ENCODE peak calls at places on chromosomes 4 and X, in eight cellular contexts. U, I, Y, T, A, L, V and N are unnamed samples.

GRCh38 chr4:38164346-38164745 is 204.1 kb downstream of the PTTG2 start:
- DNase-seq in U (no peak), I (no peak), Y (no peak), T (no peak), A (no peak), L (no peak), V (no peak), N (no peak)

GRCh38 chrX:9318213-9318612 is 146.6 kb upstream of the TBL1X start:
- DNase-seq in U (no peak), I (peak; percentile 2), Y (no peak), T (no peak), A (no peak), L (no peak), V (peak; percentile 9), N (no peak)

GRCh38 chrX:40504801-40505605 is 75.8 kb upstream of the ATP6AP2 start:
- DNase-seq in U (peak; percentile 92), I (no peak), Y (no peak), T (no peak), A (peak; percentile 30), L (no peak), V (no peak), N (peak; percentile 71)

GRCh38 chr4:22458112-22458511 is 57.8 kb downstream of the ADGRA3 start:
- DNase-seq in U (no peak), I (no peak), Y (no peak), T (no peak), A (no peak), L (no peak), V (no peak), N (peak; percentile 83)

GRCh38 chrX:106862972-106863688 is 40.0 kb downstream of the RIPPLY1 start:
- DNase-seq in U (peak; percentile 17), I (peak; percentile 0), Y (no peak), T (no peak), A (no peak), L (peak; percentile 19), V (no peak), N (no peak)

GRCh38 chr4:6840062-6840976 is 57.8 kb downstream of the KIAA0232 start:
- DNase-seq in U (peak; percentile 39), I (no peak), Y (no peak), T (no peak), A (no peak), L (no peak), V (no peak), N (no peak)

GRCh38 chr4:138445098-138445497 is 202.9 kb upstream of the SLC7A11 start:
- DNase-seq in U (peak; percentile 1), I (no peak), Y (no peak), T (no peak), A (no peak), L (no peak), V (no peak), N (no peak)

GRCh38 chrX:105210258-105210657 is 10.2 kb downstream of the TEX13A start:
- DNase-seq in U (no peak), I (no peak), Y (no peak), T (no peak), A (no peak), L (no peak), V (no peak), N (no peak)

GRCh38 chrX:13760428-13760827 is 25.9 kb downstream of the OFD1 start:
- DNase-seq in U (no peak), I (no peak), Y (no peak), T (no peak), A (no peak), L (no peak), V (no peak), N (no peak)

GRCh38 chr4:4402966-4403365 is 16.1 kb downstream of the NSG1 start:
- DNase-seq in U (no peak), I (no peak), Y (no peak), T (no peak), A (no peak), L (no peak), V (no peak), N (no peak)

GRCh38 chrX:123975180-123975579 is 13.7 kb downstream of the STAG2 start:
- DNase-seq in U (peak; percentile 24), I (no peak), Y (no peak), T (no peak), A (no peak), L (no peak), V (no peak), N (no peak)

GRCh38 chr4:48546336-48546735 is 56.3 kb downstream of the ZAR1 start:
- DNase-seq in U (peak; percentile 53), I (peak; percentile 76), Y (no peak), T (no peak), A (peak; percentile 4), L (no peak), V (no peak), N (no peak)

GRCh38 chr4:24551492-24552330 is 32.6 kb downstream of the DHX15 start:
- DNase-seq in U (peak; percentile 74), I (peak; percentile 28), Y (no peak), T (no peak), A (no peak), L (no peak), V (no peak), N (no peak)

GRCh38 chrX:69264134-69264533 is 98.9 kb upstream of the PJA1 start:
- DNase-seq in U (no peak), I (no peak), Y (peak; percentile 2), T (no peak), A (no peak), L (no peak), V (no peak), N (no peak)

GRCh38 chr4:56871357-56871993 is 36.2 kb upstream of the REST start:
- DNase-seq in U (peak; percentile 11), I (no peak), Y (no peak), T (no peak), A (no peak), L (no peak), V (no peak), N (no peak)

GRCh38 chr4:123250843-123251242 is 145.8 kb upstream of the SPRY1 start:
- DNase-seq in U (peak; percentile 84), I (no peak), Y (no peak), T (no peak), A (peak; percentile 74), L (no peak), V (no peak), N (no peak)

GRCh38 chr4:38925492-38926418 is 58.1 kb downstream of the FAM114A1 start:
- DNase-seq in U (no peak), I (no peak), Y (no peak), T (no peak), A (no peak), L (no peak), V (no peak), N (no peak)

GRCh38 chr4:13938299-13938698 is 310.8 kb upstream of the BOD1L1 start:
- DNase-seq in U (no peak), I (no peak), Y (no peak), T (no peak), A (no peak), L (no peak), V (no peak), N (no peak)

GRCh38 chrX:47573334-47574095 is 8.7 kb upstream of the TIMP1 start:
- DNase-seq in U (peak; percentile 28), I (no peak), Y (no peak), T (no peak), A (no peak), L (peak; percentile 47), V (no peak), N (no peak)

GRCh38 chr4:8163026-8163425 is 4.4 kb upstream of the ABLIM2 start:
- DNase-seq in U (no peak), I (no peak), Y (no peak), T (no peak), A (no peak), L (no peak), V (no peak), N (no peak)

GRCh38 chrX:114798902-114799301 is 215.0 kb downstream of the HTR2C start:
- DNase-seq in U (peak; percentile 41), I (no peak), Y (no peak), T (no peak), A (no peak), L (no peak), V (no peak), N (no peak)

GRCh38 chr4:111027526-111027925 is 404.6 kb upstream of the PITX2 start:
- DNase-seq in U (peak; percentile 90), I (no peak), Y (no peak), T (no peak), A (peak; percentile 8), L (no peak), V (no peak), N (no peak)

GRCh38 chr4:24544208-24544607 is 40.1 kb downstream of the DHX15 start:
- DNase-seq in U (peak; percentile 24), I (no peak), Y (no peak), T (no peak), A (no peak), L (no peak), V (no peak), N (no peak)

GRCh38 chr4:15600176-15600575 is 55.0 kb downstream of the FBXL5 start:
- DNase-seq in U (no peak), I (no peak), Y (no peak), T (no peak), A (no peak), L (no peak), V (no peak), N (no peak)

GRCh38 chr4:182197611-182198010 is 45.6 kb upstream of the TENM3 start:
- DNase-seq in U (no peak), I (no peak), Y (no peak), T (no peak), A (no peak), L (no peak), V (no peak), N (no peak)

GRCh38 chr4:170868191-170868590 is 778.4 kb upstream of the AADAT start:
- DNase-seq in U (peak; percentile 0), I (no peak), Y (no peak), T (no peak), A (no peak), L (no peak), V (no peak), N (no peak)